ENCODE peak calls at places on chromosomes 13 and 19, in ten cellular contexts. E is mesenteric fat pad; M is GM03348; O is PC-9; K is activated CD4-positive, alpha-beta T cell treated with anti-CD3 and anti-CD28 coated beads, Interleukin-2, amount 50 U/mL, for 1 hour; C is AG09319; J is RPMI7951; N is Calu3; F is C1 segment of cervical spinal cord; P is aorta. S is an unnamed sample.

GRCh38 chr19:13160557-13160956 is 10.3 kb downstream of the IER2 start:
- DNase-seq in C (no peak), F (no peak), O (peak; percentile 43), N (no peak), P (no peak), E (no peak), J (peak; percentile 84), K (no peak), M (peak; percentile 56), S (no peak)

GRCh38 chr13:23921451-23921888 is 24.2 kb upstream of the C1QTNF9B start:
- DNase-seq in K (no peak), F (no peak), J (peak; percentile 37), M (peak; percentile 56), C (no peak), O (peak; percentile 6), P (no peak), E (no peak), N (peak; percentile 38), S (peak; percentile 80)

GRCh38 chr13:110415669-110416068 is 108.6 kb downstream of the COL4A2 start:
- DNase-seq in K (no peak), O (peak; percentile 11), N (peak; percentile 7), E (no peak), P (no peak), M (no peak), F (no peak), C (no peak), J (peak; percentile 30), S (no peak)

GRCh38 chr19:16326401-16327130 is 1.9 kb downstream of the KLF2 start:
- DNase-seq in C (no peak), M (no peak), N (no peak), K (peak; percentile 51), J (no peak), O (no peak), E (no peak), F (no peak), P (peak; percentile 82), S (peak; percentile 29)

GRCh38 chr13:20389696-20390525 is 135.7 kb downstream of the CRYL1 start:
- DNase-seq in N (no peak), P (no peak), E (no peak), C (no peak), K (no peak), F (no peak), O (no peak), M (no peak), J (no peak), S (no peak)

GRCh38 chr19:43618921-43619261 is 538 bp downstream of the ZNF428 start:
- DNase-seq in P (no peak), K (peak; percentile 13), M (peak; percentile 47), N (peak; percentile 41), C (no peak), F (peak; percentile 54), O (no peak), E (no peak), J (peak; percentile 49), S (no peak)

GRCh38 chr13:26538363-26539317 is 18.8 kb upstream of the WASF3 start:
- DNase-seq in O (no peak), C (no peak), K (no peak), P (no peak), E (no peak), J (no peak), F (no peak), M (no peak), N (no peak), S (no peak)

GRCh38 chr13:31756346-31756745 is 17.0 kb downstream of the RXFP2 start:
- DNase-seq in O (no peak), E (no peak), M (peak; percentile 82), C (no peak), N (no peak), F (no peak), K (no peak), P (no peak), J (peak; percentile 97), S (peak; percentile 66)

GRCh38 chr19:29091127-29091526 is 121.8 kb downstream of the UQCRFS1 start:
- DNase-seq in K (no peak), E (no peak), J (no peak), N (no peak), C (no peak), P (no peak), M (no peak), F (no peak), O (no peak), S (no peak)

GRCh38 chr19:42199440-42200115 is 17.9 kb downstream of the DEDD2 start:
- DNase-seq in P (peak; percentile 76), C (no peak), N (no peak), O (no peak), M (no peak), F (no peak), E (no peak), K (peak; percentile 46), J (no peak), S (no peak)

S was measured in myocyte.